ENCODE peak calls at places on chromosomes 3 and 15, in four cellular contexts. One of them, this sample, is unnamed.
A peak's percentile ranks its signal among the peaks of the same experiment; 100 is the strongest.

GRCh38 chr15:38490231-38490630 is 36.3 kb downstream of the FAM98B start:
- DNase-seq in H7: no peak
- DNase-seq in GM12892: no peak
- DNase-seq in CD8-positive, alpha-beta memory T cell: no peak
- DNase-seq in this sample: no peak

GRCh38 chr3:906739-907138 is 186.1 kb upstream of the CNTN6 start:
- DNase-seq in CD8-positive, alpha-beta memory T cell: no peak
- DNase-seq in GM12892: no peak
- DNase-seq in H7: no peak
- DNase-seq in this sample: no peak

GRCh38 chr3:25033407-25034029 is 394.5 kb upstream of the RARB start:
- DNase-seq in CD8-positive, alpha-beta memory T cell: no peak
- DNase-seq in GM12892: peak; percentile 1
- DNase-seq in H7: peak; percentile 42
- DNase-seq in this sample: no peak

GRCh38 chr15:29220852-29221251 is 48.8 kb downstream of the NSMCE3 start:
- DNase-seq in CD8-positive, alpha-beta memory T cell: no peak
- DNase-seq in GM12892: no peak
- DNase-seq in H7: no peak
- DNase-seq in this sample: no peak

GRCh38 chr3:124277516-124277890 is 285.6 kb upstream of the ROPN1 start:
- DNase-seq in CD8-positive, alpha-beta memory T cell: no peak
- DNase-seq in GM12892: no peak
- DNase-seq in H7: no peak
- DNase-seq in this sample: no peak

GRCh38 chr15:70284438-70285214 is 186.9 kb upstream of the TLE3 start:
- DNase-seq in CD8-positive, alpha-beta memory T cell: no peak
- DNase-seq in H7: no peak
- DNase-seq in GM12892: no peak
- DNase-seq in this sample: no peak

GRCh38 chr3:143851331-143852017 is 3.2 kb upstream of the SLC9A9 start:
- DNase-seq in H7: no peak
- DNase-seq in CD8-positive, alpha-beta memory T cell: no peak
- DNase-seq in GM12892: no peak
- DNase-seq in this sample: no peak

GRCh38 chr3:70973558-70973957 is 610.0 kb downstream of the FOXP1 start:
- DNase-seq in H7: no peak
- DNase-seq in GM12892: no peak
- DNase-seq in CD8-positive, alpha-beta memory T cell: no peak
- DNase-seq in this sample: no peak

GRCh38 chr3:58271901-58272501 is 34.0 kb upstream of the RPP14 start:
- DNase-seq in H7: no peak
- DNase-seq in GM12892: no peak
- DNase-seq in CD8-positive, alpha-beta memory T cell: no peak
- DNase-seq in this sample: no peak

GRCh38 chr15:60582370-60583036 is 103.6 kb upstream of the ICE2 start:
- DNase-seq in GM12892: no peak
- DNase-seq in CD8-positive, alpha-beta memory T cell: peak; percentile 71
- DNase-seq in H7: no peak
- DNase-seq in this sample: peak; percentile 85

GRCh38 chr3:151309566-151309965 is 7.1 kb downstream of the GPR87 start:
- DNase-seq in GM12892: no peak
- DNase-seq in CD8-positive, alpha-beta memory T cell: no peak
- DNase-seq in H7: no peak
- DNase-seq in this sample: no peak

GRCh38 chr3:187943677-187944390 is 198.6 kb upstream of the BCL6 start:
- DNase-seq in H7: peak; percentile 29
- DNase-seq in CD8-positive, alpha-beta memory T cell: no peak
- DNase-seq in GM12892: no peak
- DNase-seq in this sample: no peak

GRCh38 chr15:40764766-40765136 is 883 bp downstream of the GCHFR start:
- DNase-seq in H7: no peak
- DNase-seq in GM12892: no peak
- DNase-seq in CD8-positive, alpha-beta memory T cell: no peak
- DNase-seq in this sample: no peak

GRCh38 chr3:42683875-42684593 is 1.3 kb upstream of the KLHL40 start:
- DNase-seq in GM12892: peak; percentile 12
- DNase-seq in CD8-positive, alpha-beta memory T cell: no peak
- DNase-seq in H7: peak; percentile 75
- DNase-seq in this sample: peak; percentile 18

GRCh38 chr15:78024141-78024567 is 53.4 kb downstream of the TBC1D2B start:
- DNase-seq in H7: no peak
- DNase-seq in GM12892: no peak
- DNase-seq in CD8-positive, alpha-beta memory T cell: no peak
- DNase-seq in this sample: no peak

GRCh38 chr3:34175636-34176186 is 377.3 kb downstream of the PDCD6IP start:
- DNase-seq in GM12892: no peak
- DNase-seq in H7: no peak
- DNase-seq in CD8-positive, alpha-beta memory T cell: no peak
- DNase-seq in this sample: no peak

GRCh38 chr3:102038477-102039142 is 189.3 kb downstream of the NFKBIZ start:
- DNase-seq in CD8-positive, alpha-beta memory T cell: no peak
- DNase-seq in H7: no peak
- DNase-seq in GM12892: no peak
- DNase-seq in this sample: no peak

GRCh38 chr3:139016430-139017048 is 4.2 kb downstream of the PRR23B start:
- DNase-seq in H7: no peak
- DNase-seq in GM12892: no peak
- DNase-seq in CD8-positive, alpha-beta memory T cell: no peak
- DNase-seq in this sample: no peak

GRCh38 chr15:75025102-75025501 is 1.7 kb downstream of the PPCDC start:
- DNase-seq in H7: no peak
- DNase-seq in GM12892: no peak
- DNase-seq in CD8-positive, alpha-beta memory T cell: no peak
- DNase-seq in this sample: no peak

GRCh38 chr3:177421176-177421782 is 224.0 kb upstream of the TBL1XR1 start:
- DNase-seq in H7: no peak
- DNase-seq in GM12892: no peak
- DNase-seq in CD8-positive, alpha-beta memory T cell: no peak
- DNase-seq in this sample: no peak

GRCh38 chr3:356947-357346 is 160.4 kb downstream of the CHL1 start:
- DNase-seq in GM12892: no peak
- DNase-seq in H7: no peak
- DNase-seq in CD8-positive, alpha-beta memory T cell: no peak
- DNase-seq in this sample: no peak

GRCh38 chr3:42115223-42115622 is 24.1 kb downstream of the TRAK1 start:
- DNase-seq in CD8-positive, alpha-beta memory T cell: no peak
- DNase-seq in GM12892: no peak
- DNase-seq in H7: no peak
- DNase-seq in this sample: no peak

GRCh38 chr15:45714501-45715488 is 80.0 kb downstream of the SQOR start:
- DNase-seq in GM12892: no peak
- DNase-seq in H7: peak; percentile 44
- DNase-seq in CD8-positive, alpha-beta memory T cell: peak; percentile 13
- DNase-seq in this sample: no peak

GRCh38 chr3:184325715-184326114 is 11.3 kb downstream of the EIF4G1 start:
- DNase-seq in H7: peak; percentile 19
- DNase-seq in GM12892: no peak
- DNase-seq in CD8-positive, alpha-beta memory T cell: no peak
- DNase-seq in this sample: no peak

GRCh38 chr3:15342945-15343344 is 10.6 kb upstream of the SH3BP5 start:
- DNase-seq in CD8-positive, alpha-beta memory T cell: no peak
- DNase-seq in GM12892: no peak
- DNase-seq in H7: no peak
- DNase-seq in this sample: no peak

GRCh38 chr3:2860626-2861025 is 249.5 kb downstream of the IL5RA start:
- DNase-seq in H7: no peak
- DNase-seq in GM12892: no peak
- DNase-seq in CD8-positive, alpha-beta memory T cell: no peak
- DNase-seq in this sample: no peak

GRCh38 chr3:47573190-47574172 is 5.2 kb downstream of the CSPG5 start:
- DNase-seq in H7: no peak
- DNase-seq in GM12892: no peak
- DNase-seq in CD8-positive, alpha-beta memory T cell: no peak
- DNase-seq in this sample: no peak

GRCh38 chr3:48434591-48435222 is 4.8 kb upstream of the PLXNB1 start:
- DNase-seq in H7: no peak
- DNase-seq in GM12892: no peak
- DNase-seq in CD8-positive, alpha-beta memory T cell: no peak
- DNase-seq in this sample: no peak

GRCh38 chr15:70856177-70856883 is 2.4 kb upstream of the LARP6 start:
- DNase-seq in H7: no peak
- DNase-seq in CD8-positive, alpha-beta memory T cell: no peak
- DNase-seq in GM12892: no peak
- DNase-seq in this sample: no peak

GRCh38 chr15:31228980-31229826 is 97.4 kb upstream of the KLF13 start:
- DNase-seq in CD8-positive, alpha-beta memory T cell: no peak
- DNase-seq in GM12892: peak; percentile 64
- DNase-seq in H7: peak; percentile 71
- DNase-seq in this sample: no peak

GRCh38 chr3:27532426-27532825 is 48.2 kb upstream of the SLC4A7 start:
- DNase-seq in H7: no peak
- DNase-seq in GM12892: no peak
- DNase-seq in CD8-positive, alpha-beta memory T cell: no peak
- DNase-seq in this sample: no peak

GRCh38 chr3:24215518-24215917 is 270.4 kb downstream of the NR1D2 start:
- DNase-seq in CD8-positive, alpha-beta memory T cell: no peak
- DNase-seq in H7: no peak
- DNase-seq in GM12892: no peak
- DNase-seq in this sample: no peak

GRCh38 chr15:56042982-56043980 is 49.9 kb upstream of the NEDD4 start:
- DNase-seq in CD8-positive, alpha-beta memory T cell: peak; percentile 78
- DNase-seq in GM12892: no peak
- DNase-seq in H7: no peak
- DNase-seq in this sample: peak; percentile 70

GRCh38 chr3:156307704-156308103 is 187.3 kb downstream of the KCNAB1 start:
- DNase-seq in GM12892: no peak
- DNase-seq in H7: no peak
- DNase-seq in CD8-positive, alpha-beta memory T cell: no peak
- DNase-seq in this sample: no peak

GRCh38 chr3:125140011-125140813 is 72.3 kb downstream of the SLC12A8 start:
- DNase-seq in H7: no peak
- DNase-seq in GM12892: no peak
- DNase-seq in CD8-positive, alpha-beta memory T cell: no peak
- DNase-seq in this sample: no peak

GRCh38 chr15:79193157-79193948 is 89.2 kb upstream of the ANKRD34C start:
- DNase-seq in GM12892: no peak
- DNase-seq in H7: no peak
- DNase-seq in CD8-positive, alpha-beta memory T cell: no peak
- DNase-seq in this sample: no peak

This sample was measured in natural killer cell treated with Interleukin-12 subunit alpha and Interleukin-12 subunit beta and Interleukin-15 and Interleukin-18, amount 100 ng/mL, for 72 hours.